ENCODE peak calls at places on chromosomes 2 and 18, in nine cellular contexts. W is spleen, C is lower leg skin, M is heart left ventricle, H is IMR-90, D is adrenal gland, F is body of pancreas, I is A549, S is right lobe of liver. U is an unnamed sample.

GRCh38 chr2:138373993-138374408 is 127.6 kb upstream of the SPOPL start:
- DNase-seq in W (no peak), I (peak; percentile 49), H (peak; percentile 52), S (no peak), M (no peak), C (no peak), D (no peak), F (peak; percentile 26), U (no peak)

GRCh38 chr2:18566145-18566544 is 5.7 kb upstream of the RDH14 start:
- DNase-seq in S (no peak), I (no peak), F (no peak), D (no peak), C (no peak), H (peak; percentile 24), M (no peak), W (no peak), U (no peak)

GRCh38 chr2:48717826-48718225 is 37.7 kb downstream of the LHCGR start:
- DNase-seq in C (no peak), M (no peak), S (no peak), H (no peak), D (no peak), W (no peak), F (no peak), I (no peak), U (no peak)

GRCh38 chr18:56641714-56642331 is 3.4 kb upstream of the TXNL1 start:
- DNase-seq in M (no peak), F (no peak), W (no peak), I (peak; percentile 13), H (peak; percentile 81), D (no peak), C (no peak), S (no peak), U (no peak)

GRCh38 chr2:220300806-220301205 is 673.4 kb downstream of the SLC4A3 start:
- DNase-seq in M (no peak), D (no peak), S (no peak), W (no peak), I (no peak), C (no peak), F (no peak), H (peak; percentile 23), U (no peak)

GRCh38 chr2:217801711-217802110 is 201.1 kb downstream of the TNS1 start:
- DNase-seq in F (no peak), S (no peak), C (no peak), I (no peak), M (no peak), H (no peak), D (peak; percentile 48), W (no peak), U (no peak)

GRCh38 chr2:213422211-213422610 is 137.9 kb downstream of the SPAG16 start:
- DNase-seq in D (no peak), S (no peak), W (no peak), M (no peak), C (no peak), H (no peak), F (no peak), I (no peak), U (no peak)

GRCh38 chr18:49819768-49820662 is 6.7 kb upstream of the ACAA2 start:
- DNase-seq in C (no peak), H (no peak), W (no peak), F (no peak), M (no peak), D (no peak), I (no peak), S (no peak), U (no peak)

GRCh38 chr2:170966648-170967396 is 37.8 kb downstream of the GORASP2 start:
- DNase-seq in C (no peak), S (peak; percentile 69), W (no peak), D (no peak), M (no peak), I (peak; percentile 61), F (no peak), H (no peak), U (no peak)

GRCh38 chr2:140275427-140275826 is 1495.2 kb upstream of the NXPH2 start:
- DNase-seq in H (no peak), C (no peak), F (no peak), D (no peak), S (no peak), W (no peak), M (no peak), I (no peak), U (no peak)

GRCh38 chr2:239762742-239763269 is 262.3 kb downstream of the NDUFA10 start:
- DNase-seq in W (peak; percentile 52), I (no peak), D (peak; percentile 64), S (peak; percentile 16), H (no peak), M (no peak), F (no peak), C (no peak), U (no peak)

GRCh38 chr2:128197059-128197458 is 106.1 kb downstream of the UGGT1 start:
- DNase-seq in D (no peak), F (no peak), S (no peak), M (no peak), W (no peak), I (no peak), C (no peak), H (no peak), U (no peak)

GRCh38 chr2:128195435-128195984 is 104.5 kb downstream of the UGGT1 start:
- DNase-seq in W (no peak), C (no peak), S (no peak), M (no peak), F (no peak), I (no peak), H (no peak), D (no peak), U (no peak)

GRCh38 chr2:128196026-128196822 is 105.2 kb downstream of the UGGT1 start:
- DNase-seq in I (no peak), M (no peak), W (no peak), H (peak; percentile 81), S (no peak), C (no peak), D (no peak), F (peak; percentile 15), U (no peak)

GRCh38 chr2:128199141-128199540 is 108.1 kb downstream of the UGGT1 start:
- DNase-seq in I (no peak), W (no peak), C (no peak), S (no peak), D (no peak), F (no peak), H (no peak), M (no peak), U (no peak)

DNA sequence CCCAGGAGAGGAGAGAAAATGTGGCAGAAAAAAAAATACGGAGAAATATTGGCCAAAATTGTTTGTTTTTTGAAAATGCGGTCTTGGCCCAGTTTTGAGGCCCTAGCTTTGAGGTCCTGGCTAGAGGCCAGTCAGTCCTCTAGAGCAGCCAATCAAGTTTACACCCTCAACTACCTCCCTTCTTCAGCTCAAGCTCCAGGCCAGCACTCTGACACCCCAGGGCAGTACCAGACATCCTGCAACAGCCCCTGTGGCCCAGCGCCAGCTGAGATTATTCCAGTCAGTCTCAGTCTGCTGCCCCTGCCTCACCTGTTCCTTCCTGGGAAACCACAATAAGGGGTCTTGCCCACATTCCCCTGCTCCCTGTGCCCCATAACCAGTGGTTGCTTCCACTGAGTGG is 107.7 kb downstream of the UGGT1 start:
- DNase-seq in C (no peak), S (no peak), W (no peak), M (peak; percentile 65), D (no peak), F (peak; percentile 32), I (no peak), H (no peak), U (no peak)
- TF ChIP-seq POLR2A in C (no peak), S (no peak), W (no peak), M (no peak), D (no peak), F (no peak), I (no peak), H (no peak), U (no peak)

GRCh38 chr2:85042330-85042729 is 71.4 kb downstream of the KCMF1 start:
- DNase-seq in S (no peak), H (no peak), D (no peak), W (no peak), F (no peak), M (no peak), I (no peak), C (no peak), U (no peak)
- TF ChIP-seq POLR2A in S (no peak), H (no peak), D (no peak), W (no peak), F (no peak), M (no peak), I (no peak), C (no peak), U (no peak)

GRCh38 chr2:42170619-42171395 is 1.7 kb downstream of the EML4 start:
- DNase-seq in I (no peak), C (no peak), W (no peak), M (no peak), S (no peak), D (no peak), H (no peak), F (no peak), U (no peak)

GRCh38 chr2:42169869-42170465 is 814 bp downstream of the EML4 start:
- DNase-seq in F (no peak), S (no peak), D (no peak), C (no peak), W (no peak), M (no peak), H (peak; percentile 15), I (no peak), U (no peak)

GRCh38 chr2:42167458-42167857 is 1.7 kb upstream of the EML4 start:
- DNase-seq in S (no peak), I (no peak), C (no peak), M (no peak), H (no peak), F (no peak), D (no peak), W (no peak), U (no peak)

GRCh38 chr2:42168459-42169099 is 574 bp upstream of the EML4 start:
- DNase-seq in H (no peak), S (no peak), C (no peak), D (no peak), F (peak; percentile 19), W (no peak), I (no peak), M (no peak), U (no peak)

DNA sequence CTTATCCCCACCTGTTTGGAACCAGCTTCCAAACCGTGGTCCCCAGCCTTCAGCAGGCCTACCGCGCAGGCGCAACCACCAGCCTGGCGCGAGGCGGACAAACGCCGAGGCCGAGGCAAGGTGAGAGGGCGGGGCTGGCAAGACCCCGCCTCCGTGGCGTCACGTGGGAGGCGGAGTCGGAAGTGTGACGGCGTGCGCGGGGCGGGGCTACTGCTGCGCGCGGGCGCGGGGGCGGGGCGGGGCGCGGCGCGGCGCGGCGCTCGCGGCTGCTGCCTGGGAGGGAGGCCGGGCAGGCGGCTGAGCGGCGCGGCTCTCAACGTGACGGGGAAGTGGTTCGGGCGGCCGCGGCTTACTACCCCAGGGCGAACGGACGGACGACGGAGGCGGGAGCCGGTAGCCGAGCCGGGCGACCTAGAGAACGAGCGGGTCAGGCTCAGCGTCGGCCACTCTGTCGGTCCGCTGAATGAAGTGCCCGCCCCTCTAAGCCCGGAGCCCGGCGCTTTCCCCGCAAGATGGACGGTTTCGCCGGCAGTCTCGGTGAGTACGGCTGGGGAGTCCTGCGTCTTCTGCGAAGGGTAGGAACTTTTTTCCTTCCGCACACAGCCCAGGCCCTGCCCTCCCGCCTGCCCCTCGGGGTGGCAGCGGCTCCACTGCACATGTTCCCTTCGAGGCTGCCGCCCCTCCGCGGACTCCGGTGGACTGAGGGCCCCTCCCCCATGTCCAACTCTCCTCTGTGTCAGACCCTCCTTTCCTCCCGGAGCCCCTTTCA is at the start of gene EML4:
- DNase-seq in C (peak; percentile 82), W (peak; percentile 98), M (peak; percentile 92), I (peak; percentile 96), S (peak; percentile 96), F (peak; percentile 97), D (peak; percentile 97), H (peak; percentile 90), U (peak; percentile 58)
- TF ChIP-seq POLR2A in C (no peak), W (no peak), M (no peak), I (peak; percentile 86), S (peak; percentile 94), F (peak; percentile 92), D (peak; percentile 81), H (peak; percentile 90), U (peak; percentile 88)

GRCh38 chr2:199509401-199509800 is 51.7 kb upstream of the SATB2 start:
- DNase-seq in F (no peak), C (no peak), D (no peak), I (no peak), W (no peak), M (no peak), S (no peak), H (no peak), U (no peak)
- TF ChIP-seq POLR2A in F (no peak), C (no peak), D (no peak), I (no peak), W (no peak), M (no peak), S (no peak), H (no peak), U (no peak)